ENCODE peak calls at places on chromosomes 1 and 21, in four cellular contexts. O, S, F and J are unnamed samples.

GRCh38 chr21:32812035-32812434 is 40.5 kb upstream of the PAXBP1 start:
- DNase-seq in O (no peak), S (no peak), F (no peak), J (no peak)

GRCh38 chr1:43444151-43444826 is 9.4 kb downstream of the HYI start:
- DNase-seq in O (no peak), S (no peak), F (no peak), J (no peak)

GRCh38 chr1:66503841-66504470 is 30.0 kb upstream of the SGIP1 start:
- DNase-seq in O (peak; percentile 14), S (peak; percentile 63), F (no peak), J (no peak)

GRCh38 chr1:109791495-109792040 is 27.8 kb upstream of the EPS8L3 start:
- DNase-seq in O (no peak), S (no peak), F (no peak), J (no peak)

GRCh38 chr1:119674835-119675289 is 26.8 kb upstream of the ZNF697 start:
- DNase-seq in O (no peak), S (no peak), F (no peak), J (no peak)

GRCh38 chr1:20367626-20368025 is 77.0 kb downstream of the VWA5B1 start:
- DNase-seq in O (no peak), S (no peak), F (no peak), J (no peak)

GRCh38 chr21:39523930-39524329 is 72.2 kb downstream of the SH3BGR start:
- DNase-seq in O (no peak), S (no peak), F (no peak), J (no peak)

GRCh38 chr1:216722841-216723240 is 388 bp downstream of the ESRRG start:
- DNase-seq in O (no peak), S (no peak), F (no peak), J (no peak)

GRCh38 chr1:50275564-50275963 is 147.7 kb downstream of the DMRTA2 start:
- DNase-seq in O (no peak), S (no peak), F (no peak), J (no peak)

GRCh38 chr21:46254208-46254975 is 25.8 kb upstream of the LSS start:
- DNase-seq in O (no peak), S (no peak), F (no peak), J (no peak)

GRCh38 chr1:83860506-83861221 is 138.3 kb downstream of the TTLL7 start:
- DNase-seq in O (peak; percentile 75), S (no peak), F (peak; percentile 69), J (peak; percentile 73)

GRCh38 chr1:93199150-93199549 is 18.6 kb downstream of the CCDC18 start:
- DNase-seq in O (no peak), S (no peak), F (no peak), J (no peak)

GRCh38 chr1:153683853-153684252 is 5.4 kb downstream of the NPR1 start:
- DNase-seq in O (no peak), S (no peak), F (no peak), J (no peak)

GRCh38 chr1:5513179-5513578 is 479.0 kb downstream of the NPHP4 start:
- DNase-seq in O (no peak), S (no peak), F (no peak), J (no peak)

GRCh38 chr1:185562623-185563359 is 171.4 kb upstream of the HMCN1 start:
- DNase-seq in O (no peak), S (no peak), F (no peak), J (no peak)

GRCh38 chr1:53241828-53242227 is 3.5 kb upstream of the MAGOH start:
- DNase-seq in O (no peak), S (no peak), F (no peak), J (no peak)

GRCh38 chr1:4267381-4268261 is 367.5 kb upstream of the C1orf174 start:
- DNase-seq in O (no peak), S (no peak), F (no peak), J (no peak)

GRCh38 chr1:239718571-239718970 is 332.2 kb downstream of the CHRM3 start:
- DNase-seq in O (no peak), S (no peak), F (no peak), J (no peak)

GRCh38 chr1:93317207-93317606 is 28.5 kb upstream of the DR1 start:
- DNase-seq in O (no peak), S (no peak), F (no peak), J (no peak)

GRCh38 chr1:20978413-20978812 is 191.3 kb upstream of the HP1BP3 start:
- DNase-seq in O (no peak), S (no peak), F (no peak), J (no peak)

GRCh38 chr1:81699234-81699633 is 101.5 kb upstream of the ADGRL2 start:
- DNase-seq in O (no peak), S (no peak), F (no peak), J (no peak)

GRCh38 chr1:32351859-32352745 is 10.2 kb downstream of the FAM229A start:
- DNase-seq in O (no peak), S (no peak), F (no peak), J (no peak)

GRCh38 chr1:202805886-202806511 is 2.2 kb downstream of the KDM5B start:
- DNase-seq in O (no peak), S (no peak), F (no peak), J (no peak)

GRCh38 chr1:197982266-197982665 is 65.1 kb downstream of the LHX9 start:
- DNase-seq in O (no peak), S (no peak), F (no peak), J (no peak)

GRCh38 chr1:88777604-88778149 is 93.6 kb downstream of the PKN2 start:
- DNase-seq in O (no peak), S (no peak), F (no peak), J (no peak)

GRCh38 chr1:182163821-182164223 is 102.3 kb upstream of the ZNF648 start:
- DNase-seq in O (no peak), S (no peak), F (no peak), J (no peak)

GRCh38 chr1:102772831-102773230 is 335.5 kb downstream of the COL11A1 start:
- DNase-seq in O (no peak), S (no peak), F (no peak), J (no peak)

GRCh38 chr1:173050865-173051264 is at the start of gene TNFSF18:
- DNase-seq in O (no peak), S (no peak), F (no peak), J (no peak)

GRCh38 chr1:172322219-172323061 is 98.0 kb upstream of the C1orf105 start:
- DNase-seq in O (no peak), S (peak; percentile 95), F (no peak), J (no peak)

GRCh38 chr1:192351550-192351949 is 34.8 kb downstream of the RGS21 start:
- DNase-seq in O (no peak), S (no peak), F (no peak), J (no peak)

GRCh38 chr21:45256021-45256911 is 31.4 kb downstream of the POFUT2 start:
- DNase-seq in O (no peak), S (no peak), F (peak; percentile 9), J (peak; percentile 4)

GRCh38 chr1:181250038-181250437 is 161.5 kb downstream of the IER5 start:
- DNase-seq in O (no peak), S (no peak), F (no peak), J (no peak)

GRCh38 chr1:51329443-51330325 is 678 bp downstream of the TTC39A start:
- DNase-seq in O (no peak), S (no peak), F (no peak), J (no peak)

GRCh38 chr1:207035877-207036558 is 3.5 kb upstream of the C1orf116 start:
- DNase-seq in O (no peak), S (no peak), F (no peak), J (no peak)

GRCh38 chr1:45044916-45045315 is 32.9 kb downstream of the UROD start:
- DNase-seq in O (no peak), S (no peak), F (no peak), J (no peak)

GRCh38 chr1:156746716-156747631 is 4.5 kb downstream of the HDGF start:
- DNase-seq in O (peak; percentile 79), S (peak; percentile 81), F (peak; percentile 80), J (peak; percentile 50)

GRCh38 chr1:156750191-156750931 is 1.1 kb downstream of the HDGF start:
- DNase-seq in O (peak; percentile 50), S (no peak), F (no peak), J (no peak)

GRCh38 chr1:156747737-156748669 is 3.5 kb downstream of the HDGF start:
- DNase-seq in O (peak; percentile 24), S (no peak), F (no peak), J (no peak)

GRCh38 chr1:156749429-156750118 is 1.9 kb downstream of the HDGF start:
- DNase-seq in O (no peak), S (no peak), F (no peak), J (no peak)

DNA sequence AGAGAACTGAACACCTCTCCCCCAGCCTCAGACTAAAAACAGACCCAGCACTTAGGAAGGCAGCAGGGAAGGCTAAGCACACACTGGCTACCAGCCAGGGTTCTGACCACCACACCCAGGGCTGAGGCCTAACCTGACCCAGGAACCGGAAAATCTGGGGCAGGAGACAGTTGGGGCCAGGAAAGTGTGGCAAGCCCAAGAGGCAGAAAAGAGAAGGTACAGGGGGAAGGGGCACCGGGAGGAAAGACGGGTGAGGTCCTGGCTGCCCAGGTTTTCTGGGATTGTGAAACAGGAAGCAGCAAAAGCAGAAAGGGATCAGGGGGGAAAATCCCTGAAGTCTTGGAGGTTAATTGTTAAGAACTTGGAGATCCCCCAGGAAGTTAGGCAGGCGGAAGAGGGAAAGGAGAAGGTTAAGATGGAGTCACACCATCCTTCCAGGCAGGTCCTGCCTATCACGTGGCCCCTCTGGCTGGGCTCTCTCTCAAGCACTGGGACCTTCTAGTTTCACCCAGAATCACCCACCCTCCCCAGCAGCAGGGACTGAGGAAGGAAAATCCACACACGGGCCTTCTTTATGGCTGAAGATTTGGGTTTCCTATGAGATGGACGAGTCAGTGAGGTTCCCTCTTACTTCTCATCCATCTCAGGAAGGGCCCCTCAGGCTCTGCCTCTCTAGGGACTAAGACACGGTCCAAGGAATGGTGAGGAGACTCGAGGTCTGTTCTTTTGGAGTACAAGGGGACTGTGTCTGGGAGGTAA is 2.6 kb downstream of the HDGF start:
- DNase-seq in O (no peak), S (no peak), F (no peak), J (no peak)
- TF ChIP-seq CTCF in O (no peak), S (no peak), F (no peak), J (no peak)

GRCh38 chr1:9481048-9481447 is 58.2 kb upstream of the SLC25A33 start:
- DNase-seq in O (no peak), S (no peak), F (no peak), J (no peak)
- TF ChIP-seq CTCF in O (no peak), S (no peak), F (no peak), J (no peak)

DNA sequence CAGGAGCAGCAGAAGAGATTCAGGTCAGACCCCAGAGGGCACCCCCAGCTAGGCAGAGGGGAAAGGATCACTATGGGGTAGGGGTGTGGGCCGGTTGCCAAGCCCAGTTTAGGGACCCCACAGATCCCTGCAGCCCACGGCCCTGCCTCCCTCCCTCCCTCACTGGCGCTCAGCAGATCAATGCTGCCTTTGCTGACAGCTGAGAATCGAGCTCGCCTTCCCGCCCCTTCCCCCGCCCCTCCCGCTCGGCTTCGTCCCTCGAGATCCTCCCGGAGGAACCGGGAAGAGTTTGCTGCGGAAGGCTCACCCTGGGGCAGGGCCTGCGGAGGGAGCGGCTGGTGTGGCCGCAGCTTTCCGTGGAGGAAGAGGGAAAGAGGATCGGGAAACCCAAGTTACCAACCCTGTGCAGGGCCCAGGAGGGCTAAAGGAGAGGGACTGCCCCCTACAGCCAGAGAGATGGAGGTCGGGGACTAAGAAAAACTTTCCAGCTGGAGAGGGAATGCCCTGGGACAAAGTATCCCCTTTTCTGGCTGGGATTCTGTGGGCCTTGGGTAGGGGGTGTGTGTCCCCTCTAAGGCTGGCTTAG is 1.1 kb upstream of the KCNQ4 start:
- DNase-seq in O (no peak), S (no peak), F (no peak), J (no peak)
- TF ChIP-seq CTCF in O (no peak), S (no peak), F (peak; percentile 30), J (no peak)

GRCh38 chr1:117627562-117628165 is 21.8 kb downstream of the TENT5C start:
- DNase-seq in O (no peak), S (no peak), F (no peak), J (no peak)
- TF ChIP-seq CTCF in O (no peak), S (no peak), F (no peak), J (no peak)